ENCODE peak calls at places on chromosomes 3 and 15, in four cellular contexts. K is foreskin fibroblast, J is cardiac fibroblast, N is left colon. E is an unnamed sample.

GRCh38 chr3:45043715-45044299 is 17.7 kb downstream of the CLEC3B start:
- DNase-seq in K (peak), J (peak), N (no peak), E (no peak)

GRCh38 chr3:129994883-129995559 is 20.5 kb downstream of the TRH start:
- DNase-seq in K (no peak), J (no peak), N (no peak), E (no peak)

GRCh38 chr3:135134293-135134692 is 339.2 kb downstream of the EPHB1 start:
- DNase-seq in K (no peak), J (no peak), N (no peak), E (no peak)

GRCh38 chr3:25604107-25604805 is 60.5 kb downstream of the TOP2B start:
- DNase-seq in K (peak), J (peak), N (no peak), E (no peak)

GRCh38 chr3:178703268-178703975 is 167.2 kb downstream of the KCNMB2 start:
- DNase-seq in K (peak), J (peak), N (no peak), E (no peak)

GRCh38 chr15:90154246-90154645 is 46.9 kb upstream of the SEMA4B start:
- DNase-seq in K (no peak), J (no peak), N (no peak), E (no peak)

GRCh38 chr3:186722457-186722856 is 5.3 kb downstream of the KNG1 start:
- DNase-seq in K (peak), J (peak), N (peak), E (no peak)

GRCh38 chr3:14358426-14359211 is 43.8 kb upstream of the SLC6A6 start:
- DNase-seq in K (peak), J (peak), N (peak), E (peak)

E was measured in mucosa of gallbladder.